ENCODE peak calls at places on chromosomes 6 and 20, in six cellular contexts. B, F, D, W, R and Y are unnamed samples.

GRCh38 chr20:6702144-6702543 is 65.3 kb upstream of the BMP2 start:
- DNase-seq in F (no peak), R (no peak), B (no peak), W (no peak), D (no peak), Y (no peak)

GRCh38 chr20:62925420-62926228 is 681 bp downstream of the DIDO1 start:
- DNase-seq in R (peak), W (no peak), F (peak), B (peak), D (peak), Y (peak)

GRCh38 chr20:60101201-60101893 is 143.1 kb downstream of the CDH26 start:
- DNase-seq in B (no peak), F (no peak), D (no peak), R (no peak), W (no peak), Y (no peak)

GRCh38 chr6:149403534-149403933 is 3.5 kb downstream of the SUMO4 start:
- DNase-seq in D (no peak), B (no peak), R (no peak), F (no peak), W (no peak), Y (no peak)

GRCh38 chr6:168838000-168838399 is 397.0 kb downstream of the SMOC2 start:
- DNase-seq in D (no peak), B (no peak), F (no peak), W (no peak), R (no peak), Y (no peak)

GRCh38 chr20:15618912-15619311 is 954.3 kb downstream of the KIF16B start:
- DNase-seq in D (no peak), W (no peak), R (no peak), B (no peak), F (no peak), Y (no peak)

GRCh38 chr6:131013495-131013894 is 49.5 kb downstream of the EPB41L2 start:
- DNase-seq in R (no peak), B (no peak), F (no peak), D (no peak), W (peak), Y (no peak)

GRCh38 chr20:44068780-44069191 is 118.2 kb downstream of the JPH2 start:
- DNase-seq in D (no peak), R (no peak), F (peak), B (no peak), W (no peak), Y (peak)

GRCh38 chr20:52937701-52938100 is 34.5 kb upstream of the TSHZ2 start:
- DNase-seq in W (no peak), R (no peak), F (no peak), D (no peak), B (no peak), Y (no peak)

GRCh38 chr6:26473758-26474438 is 16.1 kb downstream of the BTN2A1 start:
- DNase-seq in R (peak), W (peak), D (peak), F (peak), B (peak), Y (peak)

GRCh38 chr6:88165087-88165876 is 865 bp downstream of the CNR1 start:
- DNase-seq in D (no peak), R (no peak), W (no peak), B (no peak), F (no peak), Y (peak)

GRCh38 chr6:34511214-34511922 is 44.8 kb downstream of the SPDEF start:
- DNase-seq in D (no peak), B (no peak), W (no peak), R (no peak), F (no peak), Y (no peak)

GRCh38 chr20:35002426-35003210 is 47.0 kb downstream of the MYH7B start:
- DNase-seq in B (no peak), F (no peak), W (no peak), R (no peak), D (peak), Y (no peak)

GRCh38 chr6:5640614-5641013 is 366.1 kb downstream of the NRN1 start:
- DNase-seq in B (no peak), F (no peak), R (no peak), D (no peak), W (no peak), Y (no peak)

GRCh38 chr6:167699141-167700036 is 127.3 kb upstream of the AFDN start:
- DNase-seq in W (no peak), R (no peak), F (peak), D (no peak), B (no peak), Y (peak)

GRCh38 chr6:7671581-7671980 is 54.3 kb upstream of the BMP6 start:
- DNase-seq in R (no peak), F (no peak), W (peak), B (no peak), D (no peak), Y (no peak)

GRCh38 chr6:7674291-7674690 is 51.6 kb upstream of the BMP6 start:
- DNase-seq in D (no peak), R (no peak), B (no peak), F (no peak), W (no peak), Y (no peak)

GRCh38 chr6:7671076-7671475 is 54.8 kb upstream of the BMP6 start:
- DNase-seq in D (no peak), W (peak), F (no peak), B (no peak), R (no peak), Y (no peak)

GRCh38 chr6:7672066-7673062 is 53.5 kb upstream of the BMP6 start:
- DNase-seq in B (no peak), F (no peak), D (no peak), W (no peak), R (no peak), Y (no peak)

GRCh38 chr6:7673063-7673536 is 52.8 kb upstream of the BMP6 start:
- DNase-seq in F (peak), D (no peak), W (peak), B (no peak), R (peak), Y (no peak)
- TF ChIP-seq CTCF in F (no peak), D (no peak), W (peak), B (no peak), R (peak), Y (no peak)

GRCh38 chr20:36542019-36542488 is 735 bp downstream of the MYL9 start:
- DNase-seq in B (no peak), R (peak), W (no peak), D (peak), F (no peak), Y (no peak)
- TF ChIP-seq CTCF in B (peak), R (peak), W (peak), D (no peak), F (peak), Y (no peak)

GRCh38 chr20:24993337-24994185 is 1.0 kb upstream of the APMAP start:
- DNase-seq in R (no peak), F (no peak), B (no peak), W (peak), D (no peak), Y (no peak)
- TF ChIP-seq CTCF in R (no peak), F (peak), B (peak), W (peak), D (peak), Y (no peak)

DNA sequence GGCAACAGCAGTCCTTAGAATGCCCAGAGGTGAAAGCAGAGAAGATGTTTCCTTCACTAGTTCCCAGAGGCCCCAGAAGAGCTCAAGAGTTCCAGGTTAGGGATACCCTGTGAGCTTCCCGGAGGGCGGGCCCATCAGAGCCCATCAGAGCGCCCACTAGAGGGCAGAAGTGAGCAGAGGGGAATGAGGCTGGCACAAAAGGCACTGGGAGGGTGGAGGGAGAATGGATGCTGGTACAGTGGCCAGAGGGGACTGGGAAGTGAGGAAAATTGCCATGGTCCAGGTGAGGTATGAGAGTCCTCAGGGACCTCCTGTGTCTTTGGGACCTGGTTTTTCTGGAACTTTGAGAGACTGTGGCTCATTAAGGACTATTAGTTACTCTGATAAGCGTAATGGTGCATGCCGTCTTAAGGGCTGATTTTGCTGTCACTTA is 57.3 kb downstream of the LINC00237 start:
- DNase-seq in W (no peak), R (peak), B (peak), D (peak), F (peak), Y (peak)
- TF ChIP-seq CTCF in W (peak), R (peak), B (peak), D (peak), F (no peak), Y (peak)

GRCh38 chr20:38805958-38806854 is 709 bp downstream of the PPP1R16B start:
- DNase-seq in B (peak), F (no peak), D (no peak), W (no peak), R (peak), Y (peak)
- TF ChIP-seq CTCF in B (peak), F (no peak), D (no peak), W (no peak), R (no peak), Y (peak)

GRCh38 chr20:21702553-21703467 is 2.7 kb upstream of the PAX1 start:
- DNase-seq in B (no peak), D (peak), F (no peak), R (peak), W (peak), Y (peak)
- TF ChIP-seq CTCF in B (peak), D (peak), F (no peak), R (peak), W (peak), Y (peak)

DNA sequence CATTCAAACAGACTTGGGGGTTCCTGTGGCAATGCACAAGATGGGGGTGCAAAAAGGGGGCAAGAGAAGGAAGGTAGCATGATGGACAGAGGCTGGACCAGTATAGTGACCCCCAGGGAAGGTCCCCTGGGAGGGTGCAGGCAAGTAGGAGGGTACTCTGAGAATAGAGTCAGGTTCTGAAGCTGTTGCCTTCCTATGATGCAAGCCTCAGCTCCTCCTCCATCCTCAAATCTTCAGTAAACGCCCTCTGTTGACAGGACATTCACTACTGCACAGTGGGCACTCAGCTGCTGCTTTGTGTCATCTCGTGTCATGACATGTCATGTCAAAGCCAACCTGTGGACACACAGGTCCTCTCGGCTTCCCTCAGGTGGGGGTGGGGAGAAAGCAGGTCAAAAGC is 5.8 kb upstream of the SDCBP2 start:
- DNase-seq in D (no peak), F (no peak), W (no peak), R (no peak), B (no peak), Y (no peak)
- TF ChIP-seq CTCF in D (no peak), F (no peak), W (peak), R (no peak), B (no peak), Y (no peak)